ENCODE peak calls at places on chromosomes 1 and 21, in five cellular contexts. O is body of pancreas, W is K562, C is stomach, N is gastrocnemius medialis. M is an unnamed sample.

GRCh38 chr1:87976316-87976715 is 647.6 kb downstream of the LMO4 start:
- DNase-seq in C (no peak), W (no peak), O (no peak), N (no peak), M (no peak)

GRCh38 chr1:29121951-29122661 is 1.6 kb downstream of the TMEM200B start:
- DNase-seq in C (no peak), N (no peak), W (no peak), O (no peak), M (no peak)

GRCh38 chr1:33289858-33290154 is 31.1 kb downstream of the A3GALT2 start:
- DNase-seq in C (no peak), W (no peak), N (no peak), O (no peak), M (no peak)

GRCh38 chr1:5340560-5341130 is 651.6 kb downstream of the NPHP4 start:
- DNase-seq in C (no peak), N (no peak), W (no peak), O (no peak), M (no peak)

GRCh38 chr21:37917612-37918011 is 1.4 kb upstream of the KCNJ6 start:
- DNase-seq in W (no peak), O (no peak), C (no peak), N (no peak), M (no peak)

GRCh38 chr1:201826830-201827229 is 2.1 kb upstream of the IPO9 start:
- DNase-seq in W (peak; percentile 72), N (no peak), C (no peak), O (no peak), M (no peak)

GRCh38 chr1:36279110-36279788 is 26.9 kb upstream of the SH3D21 start:
- DNase-seq in W (no peak), N (peak; percentile 36), C (no peak), O (no peak), M (no peak)

GRCh38 chr1:52955129-52955970 is 28.3 kb downstream of the SCP2 start:
- DNase-seq in C (no peak), O (peak; percentile 14), N (no peak), W (peak; percentile 55), M (no peak)

GRCh38 chr1:29470087-29470787 is 233.9 kb downstream of the PTPRU start:
- DNase-seq in W (no peak), O (no peak), N (no peak), C (peak; percentile 18), M (no peak)

GRCh38 chr1:238642231-238642630 is 744.1 kb upstream of the CHRM3 start:
- DNase-seq in O (no peak), W (no peak), C (no peak), N (no peak), M (no peak)

GRCh38 chr1:21022279-21023040 is 154.2 kb downstream of the EIF4G3 start:
- DNase-seq in N (peak; percentile 81), C (peak; percentile 56), W (peak; percentile 96), O (peak; percentile 77), M (peak; percentile 47)

GRCh38 chr1:68551459-68551858 is 54.6 kb upstream of the DEPDC1 start:
- DNase-seq in W (no peak), O (no peak), C (no peak), N (no peak), M (no peak)

GRCh38 chr1:237012789-237013383 is 8.6 kb upstream of the MT1HL1 start:
- DNase-seq in N (no peak), O (peak; percentile 93), C (peak; percentile 80), W (peak; percentile 86), M (peak; percentile 62)

GRCh38 chr1:41768538-41768937 is 150.2 kb downstream of the HIVEP3 start:
- DNase-seq in C (no peak), W (no peak), N (no peak), O (no peak), M (no peak)

GRCh38 chr1:32810358-32810757 is 6.8 kb downstream of the YARS1 start:
- DNase-seq in C (no peak), N (no peak), W (no peak), O (no peak), M (no peak)

GRCh38 chr1:51215169-51215568 is 20.9 kb upstream of the RNF11 start:
- DNase-seq in N (no peak), C (no peak), O (no peak), W (no peak), M (no peak)

GRCh38 chr1:54227091-54227602 is 27.2 kb downstream of the MRPL37 start:
- DNase-seq in C (no peak), W (no peak), N (no peak), O (peak; percentile 90), M (peak; percentile 95)

GRCh38 chr1:1040004-1040991 is 20.4 kb downstream of the AGRN start:
- DNase-seq in O (peak; percentile 80), N (peak; percentile 33), W (peak; percentile 92), C (peak; percentile 80), M (no peak)

GRCh38 chr1:23485002-23485332 is 988 bp upstream of the ASAP3 start:
- DNase-seq in O (no peak), W (no peak), C (no peak), N (no peak), M (no peak)

GRCh38 chr1:161013591-161014513 is 7.1 kb downstream of the F11R start:
- DNase-seq in O (peak; percentile 88), W (peak; percentile 97), N (peak; percentile 56), C (peak; percentile 89), M (no peak)
- TF ChIP-seq POLR2A in O (peak; percentile 61), W (peak; percentile 73), N (no peak), C (no peak), M (no peak)

GRCh38 chr1:2133039-2133878 is 61.3 kb downstream of the FAAP20 start:
- DNase-seq in C (peak; percentile 98), W (peak; percentile 99), N (peak; percentile 85), O (peak; percentile 93), M (peak; percentile 77)
- TF ChIP-seq POLR2A in C (no peak), W (no peak), N (peak; percentile 31), O (peak; percentile 38), M (no peak)

GRCh38 chr21:45435405-45435981 is 30.5 kb downstream of the COL18A1 start:
- DNase-seq in C (no peak), W (no peak), N (no peak), O (no peak), M (no peak)
- TF ChIP-seq POLR2A in C (no peak), W (no peak), N (no peak), O (no peak), M (no peak)

GRCh38 chr21:46099476-46099875 is 1.6 kb downstream of the COL6A2 start:
- DNase-seq in W (no peak), O (peak; percentile 7), N (no peak), C (peak; percentile 23), M (no peak)

GRCh38 chr21:46098303-46099141 is 610 bp downstream of the COL6A2 start:
- DNase-seq in C (peak; percentile 20), O (peak; percentile 3), N (no peak), W (no peak), M (no peak)

GRCh38 chr21:46096596-46096981 is 1.3 kb upstream of the COL6A2 start:
- DNase-seq in O (no peak), W (no peak), N (no peak), C (no peak), M (no peak)

GRCh38 chr21:46096997-46097825 is 701 bp upstream of the COL6A2 start:
- DNase-seq in N (no peak), C (peak; percentile 24), O (peak; percentile 3), W (no peak), M (no peak)

DNA sequence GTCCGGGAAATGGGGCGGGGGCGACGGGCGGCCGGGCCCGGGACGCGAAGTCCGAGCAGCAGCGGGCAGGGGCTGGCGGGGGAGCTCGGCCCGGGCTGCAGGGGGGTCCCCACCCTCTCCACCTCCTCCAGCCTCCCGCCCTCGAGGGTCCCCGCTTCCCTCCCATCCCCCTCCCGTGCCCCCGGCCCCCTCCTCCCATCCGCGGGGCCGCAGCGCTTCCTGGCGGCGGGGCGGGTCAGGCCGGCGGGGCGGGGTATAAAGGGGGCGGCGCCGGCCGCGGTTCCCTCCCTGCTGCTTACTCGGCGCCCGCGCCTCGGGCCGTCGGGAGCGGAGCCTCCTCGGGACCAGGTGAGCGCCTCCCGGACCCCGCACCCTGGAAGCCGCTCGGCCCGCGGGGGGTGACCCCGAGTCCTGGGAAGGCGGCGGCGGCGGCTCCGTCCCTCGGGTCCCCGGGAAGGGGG is at the start of gene COL6A2:
- DNase-seq in O (peak; percentile 51), C (peak; percentile 45), N (no peak), W (peak; percentile 61), M (peak; percentile 83)
- TF ChIP-seq POLR2A in O (no peak), C (no peak), N (peak; percentile 48), W (no peak), M (peak; percentile 89)

GRCh38 chr1:183234660-183235476 is 48.8 kb downstream of the LAMC2 start:
- DNase-seq in N (peak; percentile 79), C (peak; percentile 45), W (peak; percentile 31), O (peak; percentile 49), M (peak; percentile 75)
- TF ChIP-seq POLR2A in N (peak; percentile 10), C (no peak), W (no peak), O (no peak), M (no peak)

GRCh38 chr1:228723921-228724320 is 11.4 kb upstream of the RHOU start:
- DNase-seq in O (no peak), N (no peak), C (no peak), W (no peak), M (no peak)

GRCh38 chr1:228723287-228723686 is 12.0 kb upstream of the RHOU start:
- DNase-seq in N (no peak), W (no peak), O (no peak), C (no peak), M (no peak)

GRCh38 chr1:228725178-228725577 is 10.1 kb upstream of the RHOU start:
- DNase-seq in W (no peak), O (no peak), C (no peak), N (no peak), M (no peak)

DNA sequence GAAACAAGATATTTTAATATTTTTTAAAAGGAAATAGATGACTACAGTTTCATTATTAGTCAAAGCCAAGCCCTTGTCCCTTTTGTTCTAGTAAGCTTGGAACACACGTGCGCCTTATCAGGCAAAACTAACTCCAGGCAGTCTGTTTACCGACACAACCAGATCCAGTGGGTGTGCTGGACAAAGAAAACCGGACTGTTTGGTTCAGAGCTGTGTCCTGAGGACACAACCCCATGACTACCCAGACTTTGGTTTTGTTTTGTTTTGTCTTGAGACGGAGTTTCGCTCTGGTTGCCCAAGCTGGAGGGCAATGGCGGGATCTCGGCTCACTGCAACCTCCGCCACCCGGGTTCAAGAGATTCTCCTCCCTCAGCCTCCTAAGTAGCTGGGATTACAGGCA is 13.9 kb upstream of the RHOU start:
- DNase-seq in C (peak; percentile 81), O (peak; percentile 89), W (no peak), N (no peak), M (no peak)
- TF ChIP-seq POLR2A in C (no peak), O (peak; percentile 53), W (no peak), N (no peak), M (no peak)

GRCh38 chr1:234111458-234112142 is 207.1 kb downstream of the SLC35F3 start:
- DNase-seq in C (no peak), N (no peak), O (peak; percentile 22), W (peak; percentile 59), M (no peak)

GRCh38 chr1:234120327-234120944 is 216.0 kb downstream of the SLC35F3 start:
- DNase-seq in N (no peak), C (no peak), W (no peak), O (no peak), M (no peak)

GRCh38 chr1:234109840-234110239 is 205.4 kb downstream of the SLC35F3 start:
- DNase-seq in W (no peak), N (no peak), O (no peak), C (no peak), M (no peak)

GRCh38 chr1:234118911-234119310 is 214.4 kb downstream of the SLC35F3 start:
- DNase-seq in O (no peak), W (no peak), N (no peak), C (no peak), M (no peak)

GRCh38 chr1:234114648-234115307 is 210.3 kb downstream of the SLC35F3 start:
- DNase-seq in W (peak; percentile 57), N (no peak), C (no peak), O (peak; percentile 47), M (peak; percentile 12)
- TF ChIP-seq POLR2A in W (no peak), N (no peak), C (no peak), O (no peak), M (no peak)